ENCODE peak calls at places on chromosomes 4 and X, in ten cellular contexts. Q is transverse colon, Y is A549, I is lower leg skin, G is right lobe of liver, W is HCT116, L is breast epithelium, X is uterus, K is ovary, H is GM12892. V is an unnamed sample.

GRCh38 chrX:129908636-129909035 is 2.7 kb downstream of the UTP14A start:
- DNase-seq in K (no peak), L (no peak), I (no peak), X (no peak), W (peak; percentile 32), H (no peak), Q (no peak), G (no peak), Y (no peak), V (no peak)

GRCh38 chr4:88097781-88098180 is 60.7 kb downstream of the ABCG2 start:
- DNase-seq in Q (no peak), G (no peak), W (no peak), X (no peak), I (no peak), Y (no peak), L (no peak), H (no peak), K (no peak), V (no peak)

GRCh38 chr4:138222041-138222440 is 20.1 kb downstream of the SLC7A11 start:
- DNase-seq in Q (no peak), X (no peak), H (no peak), I (no peak), K (no peak), Y (peak; percentile 89), W (no peak), L (no peak), G (no peak), V (no peak)

GRCh38 chr4:185566972-185567749 is 31.9 kb upstream of the PDLIM3 start:
- DNase-seq in W (no peak), G (no peak), L (no peak), Q (no peak), H (no peak), K (no peak), X (peak; percentile 79), I (peak; percentile 80), Y (peak; percentile 34), V (no peak)

GRCh38 chrX:46582964-46583363 is 9.4 kb downstream of the CHST7 start:
- DNase-seq in Q (no peak), L (no peak), W (no peak), I (peak; percentile 7), K (no peak), Y (peak; percentile 47), X (peak; percentile 43), H (no peak), G (no peak), V (no peak)

GRCh38 chr4:141797966-141798365 is 161.6 kb downstream of the IL15 start:
- DNase-seq in H (no peak), K (no peak), X (no peak), I (no peak), Y (no peak), Q (no peak), L (no peak), W (no peak), G (no peak), V (no peak)

GRCh38 chrX:51641421-51642021 is 22.8 kb upstream of the CENPVL3 start:
- DNase-seq in Q (no peak), G (no peak), H (no peak), L (no peak), W (peak; percentile 36), X (no peak), Y (peak; percentile 39), K (no peak), I (no peak), V (no peak)

GRCh38 chr4:101515566-101515965 is 168.2 kb upstream of the PPP3CA start:
- DNase-seq in W (no peak), K (no peak), I (no peak), H (no peak), X (no peak), L (no peak), Y (no peak), G (no peak), Q (no peak), V (no peak)

GRCh38 chr4:1293981-1294380 is 4.3 kb downstream of the MAEA start:
- DNase-seq in G (peak; percentile 40), I (peak; percentile 81), K (peak; percentile 70), W (no peak), X (no peak), H (no peak), Y (no peak), Q (no peak), L (no peak), V (no peak)

GRCh38 chr4:27094785-27095184 is 234.1 kb downstream of the STIM2 start:
- DNase-seq in H (no peak), W (no peak), L (no peak), K (no peak), Y (no peak), G (no peak), Q (no peak), I (peak; percentile 1), X (no peak), V (no peak)

GRCh38 chr4:142549726-142550463 is 296.2 kb downstream of the INPP4B start:
- DNase-seq in W (peak; percentile 97), K (no peak), I (no peak), X (no peak), Y (peak; percentile 85), H (no peak), G (no peak), L (no peak), Q (no peak), V (peak; percentile 16)

GRCh38 chrX:132025085-132025484 is 2.0 kb downstream of the STK26 start:
- DNase-seq in X (no peak), I (no peak), Y (no peak), G (no peak), L (no peak), K (no peak), W (no peak), H (no peak), Q (no peak), V (no peak)

GRCh38 chrX:132022115-132022862 is 813 bp upstream of the STK26 start:
- DNase-seq in K (no peak), Q (peak; percentile 6), W (no peak), G (no peak), I (no peak), L (no peak), Y (peak; percentile 10), X (no peak), H (no peak), V (no peak)

GRCh38 chrX:132022863-132023116 is 312 bp upstream of the STK26 start:
- DNase-seq in L (no peak), Q (no peak), I (no peak), K (no peak), X (no peak), W (no peak), H (no peak), Y (no peak), G (no peak), V (no peak)

GRCh38 chrX:132023896-132024386 is 839 bp downstream of the STK26 start:
- DNase-seq in H (no peak), G (no peak), W (no peak), I (no peak), L (no peak), Q (no peak), Y (peak; percentile 12), X (peak; percentile 19), K (peak; percentile 29), V (peak; percentile 4)

DNA sequence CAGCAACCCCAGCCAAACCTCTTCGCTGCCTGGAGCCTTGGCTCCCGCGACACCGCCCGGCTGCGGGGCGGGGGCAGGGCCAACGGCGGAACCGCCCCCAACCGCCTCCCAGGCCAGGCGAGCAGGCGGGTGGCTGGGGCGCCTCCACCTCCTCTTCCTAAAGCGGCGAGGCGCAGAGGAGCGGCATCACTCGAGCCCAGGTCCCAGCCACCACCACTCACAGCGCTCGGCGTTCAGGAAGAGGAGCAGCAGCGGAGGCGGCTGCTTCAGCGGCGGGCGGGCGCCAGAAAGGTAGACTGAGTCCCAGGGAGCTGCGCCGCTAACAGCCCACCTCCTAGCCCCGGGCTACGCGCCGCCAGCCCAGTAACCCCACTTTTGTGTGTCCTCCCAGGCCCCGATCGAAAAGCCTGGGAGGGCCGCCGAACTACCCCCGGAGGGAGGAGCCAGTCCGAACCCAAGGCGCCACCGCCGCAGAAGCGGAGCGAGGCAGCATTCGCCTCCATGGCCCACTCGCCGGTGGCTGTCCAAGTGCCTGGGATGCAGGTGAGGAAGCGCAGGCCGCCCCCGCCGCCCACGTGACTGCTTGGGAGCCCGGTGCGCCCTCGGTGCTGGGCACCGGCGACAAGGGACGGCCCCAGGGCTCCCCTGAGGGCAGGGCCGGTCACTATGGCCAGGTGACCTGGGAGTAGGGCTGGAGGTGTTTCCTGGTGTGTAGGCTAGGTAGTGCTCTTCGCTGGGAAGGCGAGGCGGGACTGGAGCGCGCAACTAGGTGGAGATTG is at the start of gene STK26:
- DNase-seq in H (peak; percentile 41), Y (peak; percentile 73), K (peak; percentile 68), X (peak; percentile 79), Q (peak; percentile 84), W (peak; percentile 43), L (peak; percentile 55), I (peak; percentile 92), G (peak; percentile 75), V (peak; percentile 67)
- TF ChIP-seq POLR2A in H (peak; percentile 82), Y (peak; percentile 65), K (peak; percentile 25), X (peak; percentile 80), Q (peak; percentile 81), W (no peak), L (no peak), I (no peak), G (peak; percentile 74), V (peak; percentile 77)

DNA sequence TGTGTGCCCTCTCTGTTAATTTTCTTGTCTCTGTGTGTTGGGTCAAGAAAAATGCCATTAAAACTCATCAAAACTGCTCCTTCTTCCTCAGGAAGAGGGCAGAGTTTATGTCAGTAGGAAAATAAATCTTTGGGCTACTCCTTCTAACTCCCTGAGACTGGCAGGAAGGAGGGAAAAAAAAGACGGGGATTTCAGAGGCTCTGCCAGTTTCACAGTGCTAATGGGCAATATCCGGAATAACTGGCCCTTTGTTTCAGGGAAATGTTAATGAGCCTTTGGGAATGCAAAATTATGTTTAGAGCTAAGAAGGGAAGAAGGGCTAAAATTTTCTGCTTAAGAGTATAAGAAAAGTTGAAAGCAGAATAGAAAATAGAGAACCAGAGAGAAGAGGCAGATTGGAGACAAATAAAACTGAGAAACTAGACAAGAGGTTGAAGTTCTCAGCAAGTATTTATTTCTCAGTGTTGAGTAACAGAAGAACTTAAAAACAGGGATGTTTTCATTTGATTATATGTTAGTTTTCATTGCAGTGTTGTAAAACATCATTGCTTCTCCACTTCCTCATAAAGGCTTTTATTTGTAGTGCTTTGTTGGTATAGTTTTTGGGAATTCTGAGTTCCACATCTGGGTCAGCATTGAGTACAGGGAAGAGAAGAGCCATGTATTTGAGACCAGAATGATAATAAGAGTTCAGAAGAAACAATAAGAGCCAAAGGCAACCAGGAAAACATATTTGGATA is 19.8 kb downstream of the GABRB1 start:
- DNase-seq in Q (no peak), K (no peak), Y (no peak), L (no peak), X (no peak), G (no peak), I (no peak), W (no peak), H (no peak), V (no peak)
- TF ChIP-seq POLR2A in Q (no peak), K (no peak), Y (no peak), L (no peak), X (no peak), G (no peak), I (no peak), W (no peak), H (no peak), V (no peak)

GRCh38 chrX:38327007-38327774 is at the start of gene RPGR:
- DNase-seq in X (peak; percentile 93), Y (peak; percentile 96), H (peak; percentile 71), K (peak; percentile 93), I (peak; percentile 98), G (peak; percentile 94), L (peak; percentile 93), Q (peak; percentile 95), W (peak; percentile 79), V (peak; percentile 57)
- TF ChIP-seq POLR2A in X (peak; percentile 70), Y (peak; percentile 50), H (no peak), K (peak; percentile 67), I (no peak), G (peak; percentile 62), L (no peak), Q (peak; percentile 66), W (no peak), V (peak; percentile 40)

GRCh38 chrX:132480581-132481203 is 8.1 kb downstream of the MBNL3 start:
- DNase-seq in K (no peak), I (peak; percentile 85), Y (no peak), H (peak; percentile 15), Q (peak; percentile 64), G (peak; percentile 72), X (peak; percentile 51), W (no peak), L (no peak), V (no peak)
- TF ChIP-seq POLR2A in K (no peak), I (no peak), Y (no peak), H (no peak), Q (no peak), G (peak; percentile 46), X (no peak), W (no peak), L (no peak), V (no peak)